ENCODE peak calls at places on chromosome 22, in seven cellular contexts. G, N, O, W, Q, X and J are unnamed samples.

GRCh38 chr22:49724893-49725489 is 102.7 kb downstream of the BRD1 start:
- DNase-seq in O (peak; percentile 67), N (peak; percentile 67), G (peak; percentile 52), W (peak; percentile 13), X (peak; percentile 54), Q (peak; percentile 79), J (no peak)

GRCh38 chr22:32444068-32444467 is 20.2 kb downstream of the BPIFC start:
- DNase-seq in W (peak; percentile 66), X (no peak), G (no peak), N (no peak), O (no peak), Q (no peak), J (peak; percentile 16)

GRCh38 chr22:30606455-30607299 is at the start of gene TCN2:
- DNase-seq in G (peak; percentile 66), X (no peak), N (peak; percentile 80), Q (peak; percentile 84), O (peak; percentile 86), W (peak; percentile 67), J (peak; percentile 74)

GRCh38 chr22:35523167-35523928 is 17.3 kb upstream of the RASD2 start:
- DNase-seq in O (no peak), G (no peak), W (peak; percentile 23), N (no peak), Q (no peak), X (no peak), J (no peak)

GRCh38 chr22:19497245-19497644 is 17.5 kb downstream of the CDC45 start:
- DNase-seq in W (peak; percentile 93), X (no peak), N (no peak), G (no peak), O (peak; percentile 93), Q (no peak), J (no peak)

GRCh38 chr22:49568751-49569285 is 258.9 kb downstream of the BRD1 start:
- DNase-seq in N (no peak), W (no peak), O (no peak), G (no peak), Q (no peak), X (no peak), J (no peak)

GRCh38 chr22:21443735-21444421 is 23.3 kb upstream of the TMEM191C start:
- DNase-seq in G (peak; percentile 6), N (no peak), X (no peak), W (no peak), Q (peak; percentile 51), O (no peak), J (no peak)

GRCh38 chr22:20777420-20778177 is 3.7 kb downstream of the SERPIND1 start:
- DNase-seq in Q (no peak), X (no peak), W (peak; percentile 97), N (no peak), O (peak; percentile 87), G (no peak), J (peak; percentile 6)

GRCh38 chr22:31085928-31086327 is 4.8 kb downstream of the SMTN start:
- DNase-seq in O (no peak), G (no peak), Q (no peak), X (no peak), W (no peak), N (no peak), J (no peak)

GRCh38 chr22:34055525-34056200 is 135.4 kb upstream of the LARGE1 start:
- DNase-seq in Q (no peak), X (no peak), N (no peak), O (no peak), W (peak; percentile 2), G (no peak), J (no peak)

GRCh38 chr22:24115247-24116207 is 65.8 kb upstream of the SUSD2 start:
- DNase-seq in Q (no peak), X (no peak), N (peak; percentile 12), O (no peak), G (no peak), W (no peak), J (no peak)

GRCh38 chr22:31933406-31933805 is 10.9 kb upstream of the YWHAH start:
- DNase-seq in X (no peak), G (no peak), W (no peak), O (no peak), Q (no peak), N (no peak), J (no peak)

GRCh38 chr22:23383491-23384450 is 196.3 kb downstream of the IGLL1 start:
- DNase-seq in X (no peak), O (peak; percentile 13), W (no peak), N (no peak), G (no peak), Q (peak; percentile 66), J (no peak)

GRCh38 chr22:17921871-17922821 is 102.2 kb downstream of the MICAL3 start:
- DNase-seq in G (no peak), Q (no peak), N (no peak), X (no peak), O (no peak), W (peak; percentile 68), J (no peak)

GRCh38 chr22:49930128-49930527 is 11.7 kb downstream of the CRELD2 start:
- DNase-seq in X (no peak), Q (no peak), O (no peak), G (no peak), N (no peak), W (no peak), J (no peak)

GRCh38 chr22:29520851-29521250 is 32.7 kb downstream of the THOC5 start:
- DNase-seq in W (peak; percentile 60), Q (no peak), G (no peak), N (no peak), X (no peak), O (peak; percentile 86), J (no peak)

GRCh38 chr22:25714070-25714469 is 27.9 kb upstream of the MYO18B start:
- DNase-seq in Q (no peak), O (no peak), G (no peak), W (no peak), X (no peak), N (no peak), J (no peak)

GRCh38 chr22:32615874-32616564 is 141.4 kb downstream of the FBXO7 start:
- DNase-seq in X (no peak), Q (no peak), W (no peak), O (no peak), G (no peak), N (no peak), J (no peak)

GRCh38 chr22:19127329-19128008 is 3.6 kb upstream of the TSSK2 start:
- DNase-seq in O (no peak), Q (no peak), W (peak; percentile 28), G (no peak), X (no peak), N (no peak), J (no peak)

GRCh38 chr22:32233091-32233490 is 22.1 kb downstream of the SLC5A4 start:
- DNase-seq in O (no peak), G (no peak), N (no peak), Q (no peak), X (no peak), W (no peak), J (no peak)

GRCh38 chr22:19043111-19044085 is 78.8 kb downstream of the DGCR2 start:
- DNase-seq in X (no peak), G (no peak), W (no peak), Q (peak; percentile 46), N (peak; percentile 22), O (peak; percentile 80), J (no peak)

GRCh38 chr22:44701824-44702478 is at the start of gene PRR5:
- DNase-seq in Q (peak; percentile 90), O (peak; percentile 93), W (peak; percentile 72), N (peak; percentile 89), G (peak; percentile 81), X (peak; percentile 81), J (no peak)
- H3K4me3 ChIP-seq in Q (peak within 1 kb of the TSS; percentile 68), O (peak within 1 kb of the TSS; percentile 82), W (peak within 1 kb of the TSS; percentile 62), N (peak within 1 kb of the TSS; percentile 76), G (peak within 1 kb of the TSS; percentile 62), X (peak within 1 kb of the TSS; percentile 76), J (peak within 1 kb of the TSS; percentile 71)

DNA sequence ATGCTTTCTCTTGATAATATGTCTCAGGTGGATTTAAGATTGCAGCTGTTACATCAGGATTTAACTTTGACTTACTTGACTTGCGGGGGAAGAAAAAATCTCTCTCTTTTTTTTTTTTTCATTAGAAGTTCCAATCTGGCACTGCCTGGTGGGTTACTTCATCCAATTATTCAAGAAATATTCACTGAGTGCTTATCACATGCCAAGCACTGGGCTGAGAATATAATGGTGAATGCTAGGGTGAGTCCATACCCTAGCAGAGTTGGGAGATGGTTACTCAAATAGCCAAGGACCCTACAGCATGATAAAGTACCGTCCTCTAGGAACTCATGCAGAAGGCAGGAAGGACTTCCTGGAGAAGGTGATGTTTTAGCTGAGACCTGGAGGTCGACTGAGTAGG is 57.9 kb upstream of the EIF3D start:
- DNase-seq in X (no peak), G (no peak), O (no peak), W (no peak), N (no peak), Q (no peak), J (no peak)
- H3K4me3 ChIP-seq in X (no peak overlapping the region), G (no peak overlapping the region), O (peak overlapping the region; percentile 63), W (no peak overlapping the region), N (no peak overlapping the region), Q (no peak overlapping the region), J (no peak overlapping the region)

GRCh38 chr22:38981659-38982007 is 514 bp upstream of the APOBEC3B start:
- DNase-seq in X (no peak), N (no peak), O (no peak), Q (no peak), W (peak; percentile 5), G (no peak), J (no peak)
- H3K4me3 ChIP-seq in X (peak overlapping the region; percentile 48), N (peak overlapping the region; percentile 43), O (peak overlapping the region; percentile 71), Q (peak overlapping the region; percentile 40), W (no peak overlapping the region), G (peak overlapping the region; percentile 56), J (peak overlapping the region; percentile 41)

GRCh38 chr22:43467171-43467570 is 55.4 kb downstream of the MPPED1 start:
- DNase-seq in G (no peak), W (no peak), O (no peak), N (no peak), X (no peak), Q (peak; percentile 45), J (peak; percentile 2)

GRCh38 chr22:43470218-43470617 is 58.4 kb downstream of the MPPED1 start:
- DNase-seq in W (no peak), X (no peak), G (no peak), Q (no peak), N (no peak), O (no peak), J (no peak)

GRCh38 chr22:43466710-43467109 is 54.9 kb downstream of the MPPED1 start:
- DNase-seq in G (no peak), O (no peak), W (no peak), N (no peak), Q (peak; percentile 22), X (no peak), J (no peak)

GRCh38 chr22:43465291-43466015 is 53.6 kb downstream of the MPPED1 start:
- DNase-seq in Q (peak; percentile 47), N (no peak), G (no peak), X (no peak), W (no peak), O (no peak), J (no peak)

DNA sequence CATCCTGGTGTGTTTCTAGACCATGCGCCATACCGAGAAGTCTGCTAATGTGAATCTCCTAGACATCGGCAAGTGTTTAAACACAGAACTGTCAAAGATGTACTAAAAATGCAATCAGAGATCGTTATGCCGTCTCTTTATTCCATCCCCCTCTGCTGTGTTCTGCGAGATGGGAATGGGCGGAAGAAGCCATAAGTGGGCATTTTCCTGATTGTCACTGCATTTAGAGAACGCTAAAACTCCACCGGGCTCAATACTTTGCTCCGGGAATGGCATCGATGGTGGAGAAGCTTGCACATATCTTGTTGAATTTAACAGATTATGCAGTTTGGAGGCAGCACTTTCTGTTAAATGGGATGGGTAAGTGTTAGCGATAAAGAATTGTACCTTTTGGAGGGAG is 55.8 kb downstream of the MPPED1 start:
- DNase-seq in O (no peak), W (no peak), N (no peak), G (no peak), Q (no peak), X (no peak), J (no peak)
- H3K4me3 ChIP-seq in O (no peak overlapping the region), W (no peak overlapping the region), N (no peak overlapping the region), G (no peak overlapping the region), Q (no peak overlapping the region), X (no peak overlapping the region), J (no peak overlapping the region)